ENCODE peak calls at places on chromosome 21, in five cellular contexts. One of them, this sample, is unnamed.

GRCh38 chr21:33069994-33070811 is at the start of gene OLIG1:
- DNase-seq in stimulated activated CD8-positive, alpha-beta memory T cell treated with anti-CD3 and anti-CD28 coated beads, Interleukin-7, amount 100 ng/mL, for 48 hours: no peak
- DNase-seq in stimulated activated naive CD4-positive, alpha-beta T cell: no peak
- DNase-seq in HEK293T: peak; percentile 88
- DNase-seq in natural killer cell: no peak
- DNase-seq in this sample: no peak

GRCh38 chr21:17539323-17539722 is 26.5 kb downstream of the CXADR start:
- DNase-seq in stimulated activated CD8-positive, alpha-beta memory T cell treated with anti-CD3 and anti-CD28 coated beads, Interleukin-7, amount 100 ng/mL, for 48 hours: no peak
- DNase-seq in stimulated activated naive CD4-positive, alpha-beta T cell: no peak
- DNase-seq in HEK293T: no peak
- DNase-seq in natural killer cell: no peak
- DNase-seq in this sample: no peak

GRCh38 chr21:35046223-35046690 is 2.8 kb downstream of the RUNX1 start:
- DNase-seq in stimulated activated CD8-positive, alpha-beta memory T cell treated with anti-CD3 and anti-CD28 coated beads, Interleukin-7, amount 100 ng/mL, for 48 hours: no peak
- DNase-seq in stimulated activated naive CD4-positive, alpha-beta T cell: no peak
- DNase-seq in HEK293T: no peak
- DNase-seq in natural killer cell: no peak
- DNase-seq in this sample: no peak

GRCh38 chr21:27269646-27270045 is 302.8 kb upstream of the ADAMTS5 start:
- DNase-seq in stimulated activated CD8-positive, alpha-beta memory T cell treated with anti-CD3 and anti-CD28 coated beads, Interleukin-7, amount 100 ng/mL, for 48 hours: no peak
- DNase-seq in stimulated activated naive CD4-positive, alpha-beta T cell: no peak
- DNase-seq in HEK293T: no peak
- DNase-seq in natural killer cell: no peak
- DNase-seq in this sample: no peak

GRCh38 chr21:35113064-35113463 is 64.0 kb upstream of the RUNX1 start:
- DNase-seq in stimulated activated CD8-positive, alpha-beta memory T cell treated with anti-CD3 and anti-CD28 coated beads, Interleukin-7, amount 100 ng/mL, for 48 hours: no peak
- DNase-seq in stimulated activated naive CD4-positive, alpha-beta T cell: no peak
- DNase-seq in HEK293T: no peak
- DNase-seq in natural killer cell: no peak
- DNase-seq in this sample: no peak

GRCh38 chr21:38136201-38136600 is 120.6 kb upstream of the KCNJ15 start:
- DNase-seq in stimulated activated CD8-positive, alpha-beta memory T cell treated with anti-CD3 and anti-CD28 coated beads, Interleukin-7, amount 100 ng/mL, for 48 hours: no peak
- DNase-seq in stimulated activated naive CD4-positive, alpha-beta T cell: no peak
- DNase-seq in HEK293T: no peak
- DNase-seq in natural killer cell: no peak
- DNase-seq in this sample: no peak

GRCh38 chr21:42593007-42593814 is 60.2 kb upstream of the PDE9A start:
- DNase-seq in stimulated activated CD8-positive, alpha-beta memory T cell treated with anti-CD3 and anti-CD28 coated beads, Interleukin-7, amount 100 ng/mL, for 48 hours: peak; percentile 29
- DNase-seq in stimulated activated naive CD4-positive, alpha-beta T cell: peak; percentile 23
- DNase-seq in HEK293T: peak; percentile 92
- DNase-seq in natural killer cell: peak; percentile 49
- DNase-seq in this sample: peak; percentile 96

GRCh38 chr21:37914211-37914900 is 1.9 kb downstream of the KCNJ6 start:
- DNase-seq in stimulated activated CD8-positive, alpha-beta memory T cell treated with anti-CD3 and anti-CD28 coated beads, Interleukin-7, amount 100 ng/mL, for 48 hours: no peak
- DNase-seq in stimulated activated naive CD4-positive, alpha-beta T cell: no peak
- DNase-seq in HEK293T: peak; percentile 47
- DNase-seq in natural killer cell: no peak
- DNase-seq in this sample: peak; percentile 15

GRCh38 chr21:36211660-36212512 is 55.3 kb downstream of the DOP1B start:
- DNase-seq in stimulated activated CD8-positive, alpha-beta memory T cell treated with anti-CD3 and anti-CD28 coated beads, Interleukin-7, amount 100 ng/mL, for 48 hours: no peak
- DNase-seq in stimulated activated naive CD4-positive, alpha-beta T cell: no peak
- DNase-seq in HEK293T: no peak
- DNase-seq in natural killer cell: no peak
- DNase-seq in this sample: no peak

GRCh38 chr21:33019885-33020557 is 5.7 kb upstream of the OLIG2 start:
- DNase-seq in stimulated activated CD8-positive, alpha-beta memory T cell treated with anti-CD3 and anti-CD28 coated beads, Interleukin-7, amount 100 ng/mL, for 48 hours: no peak
- DNase-seq in stimulated activated naive CD4-positive, alpha-beta T cell: no peak
- DNase-seq in HEK293T: no peak
- DNase-seq in natural killer cell: no peak
- DNase-seq in this sample: no peak

GRCh38 chr21:36663033-36663855 is 35.7 kb upstream of the SIM2 start:
- DNase-seq in stimulated activated CD8-positive, alpha-beta memory T cell treated with anti-CD3 and anti-CD28 coated beads, Interleukin-7, amount 100 ng/mL, for 48 hours: no peak
- DNase-seq in stimulated activated naive CD4-positive, alpha-beta T cell: no peak
- DNase-seq in HEK293T: no peak
- DNase-seq in natural killer cell: no peak
- DNase-seq in this sample: no peak

This sample was measured in HuH-7.